ENCODE peak calls at places on chromosome 15, in eight cellular contexts. Q is K562, G is SK-N-SH, S is prostate gland, B is stomach, O is GM23338, M is HCT116, T is transverse colon. L is an unnamed sample.

GRCh38 chr15:54082836-54083492 is 104.7 kb downstream of the UNC13C start:
- DNase-seq in Q (peak), G (peak), S (no peak), B (no peak), O (peak), M (no peak), T (no peak), L (no peak)

GRCh38 chr15:91254766-91255165 is 154.7 kb downstream of the SV2B start:
- DNase-seq in Q (no peak), G (no peak), S (no peak), B (no peak), O (no peak), M (no peak), T (no peak), L (no peak)

GRCh38 chr15:26744894-26745293 is 28.0 kb downstream of the GABRB3 start:
- DNase-seq in Q (no peak), G (no peak), S (no peak), B (no peak), O (peak), M (no peak), T (no peak), L (peak)

GRCh38 chr15:100623301-100623700 is 20.9 kb downstream of the ASB7 start:
- DNase-seq in Q (no peak), G (no peak), S (no peak), B (no peak), O (no peak), M (no peak), T (no peak), L (no peak)

GRCh38 chr15:70910958-70911357 is 18.3 kb downstream of the LRRC49 start:
- DNase-seq in Q (peak), G (no peak), S (no peak), B (no peak), O (no peak), M (no peak), T (no peak), L (no peak)

GRCh38 chr15:99105516-99106341 is 849 bp downstream of the SYNM start:
- DNase-seq in Q (no peak), G (peak), S (no peak), B (peak), O (peak), M (no peak), T (peak), L (no peak)

GRCh38 chr15:75809986-75810750 is 33.1 kb upstream of the UBE2Q2 start:
- DNase-seq in Q (peak), G (peak), S (no peak), B (peak), O (peak), M (peak), T (peak), L (no peak)

GRCh38 chr15:68798695-68799094 is 22.0 kb downstream of the ANP32A start:
- DNase-seq in Q (no peak), G (no peak), S (no peak), B (no peak), O (no peak), M (no peak), T (no peak), L (no peak)

GRCh38 chr15:50315814-50316630 is 39.0 kb downstream of the GABPB1 start:
- DNase-seq in Q (peak), G (peak), S (no peak), B (no peak), O (peak), M (peak), T (no peak), L (no peak)

GRCh38 chr15:85515212-85515611 is 134.8 kb downstream of the AKAP13 start:
- DNase-seq in Q (no peak), G (no peak), S (no peak), B (no peak), O (no peak), M (no peak), T (no peak), L (no peak)

GRCh38 chr15:66481107-66481856 is 16.3 kb downstream of the SNAPC5 start:
- DNase-seq in Q (peak), G (no peak), S (no peak), B (no peak), O (no peak), M (no peak), T (no peak), L (no peak)

GRCh38 chr15:64690008-64690407 is 85.4 kb downstream of the RBPMS2 start:
- DNase-seq in Q (no peak), G (no peak), S (no peak), B (no peak), O (no peak), M (no peak), T (no peak), L (no peak)

GRCh38 chr15:64688770-64689169 is 86.6 kb downstream of the RBPMS2 start:
- DNase-seq in Q (no peak), G (no peak), S (no peak), B (no peak), O (no peak), M (no peak), T (no peak), L (no peak)

GRCh38 chr15:64693134-64693533 is 82.3 kb downstream of the RBPMS2 start:
- DNase-seq in Q (no peak), G (no peak), S (peak), B (peak), O (no peak), M (no peak), T (peak), L (no peak)

GRCh38 chr15:64692166-64692565 is 83.2 kb downstream of the RBPMS2 start:
- DNase-seq in Q (no peak), G (no peak), S (no peak), B (no peak), O (no peak), M (no peak), T (no peak), L (no peak)

GRCh38 chr15:64690578-64691296 is 84.7 kb downstream of the RBPMS2 start:
- DNase-seq in Q (no peak), G (no peak), S (no peak), B (no peak), O (no peak), M (no peak), T (no peak), L (no peak)
- TF ChIP-seq CTCF in Q (peak), G (peak), S (no peak), B (no peak), O (no peak), M (no peak), T (no peak), L (no peak)

GRCh38 chr15:43127752-43128151 is 5.6 kb upstream of the TMEM62 start:
- DNase-seq in Q (no peak), G (no peak), S (peak), B (no peak), O (no peak), M (no peak), T (no peak), L (no peak)

GRCh38 chr15:43134157-43134637 is 811 bp downstream of the TMEM62 start:
- DNase-seq in Q (peak), G (peak), S (no peak), B (no peak), O (peak), M (no peak), T (no peak), L (no peak)

GRCh38 chr15:43132830-43133428 is 457 bp upstream of the TMEM62 start:
- DNase-seq in Q (peak), G (peak), S (no peak), B (peak), O (no peak), M (no peak), T (peak), L (no peak)

GRCh38 chr15:43135351-43135750 is 2.0 kb downstream of the TMEM62 start:
- DNase-seq in Q (no peak), G (no peak), S (no peak), B (no peak), O (peak), M (no peak), T (no peak), L (no peak)

DNA sequence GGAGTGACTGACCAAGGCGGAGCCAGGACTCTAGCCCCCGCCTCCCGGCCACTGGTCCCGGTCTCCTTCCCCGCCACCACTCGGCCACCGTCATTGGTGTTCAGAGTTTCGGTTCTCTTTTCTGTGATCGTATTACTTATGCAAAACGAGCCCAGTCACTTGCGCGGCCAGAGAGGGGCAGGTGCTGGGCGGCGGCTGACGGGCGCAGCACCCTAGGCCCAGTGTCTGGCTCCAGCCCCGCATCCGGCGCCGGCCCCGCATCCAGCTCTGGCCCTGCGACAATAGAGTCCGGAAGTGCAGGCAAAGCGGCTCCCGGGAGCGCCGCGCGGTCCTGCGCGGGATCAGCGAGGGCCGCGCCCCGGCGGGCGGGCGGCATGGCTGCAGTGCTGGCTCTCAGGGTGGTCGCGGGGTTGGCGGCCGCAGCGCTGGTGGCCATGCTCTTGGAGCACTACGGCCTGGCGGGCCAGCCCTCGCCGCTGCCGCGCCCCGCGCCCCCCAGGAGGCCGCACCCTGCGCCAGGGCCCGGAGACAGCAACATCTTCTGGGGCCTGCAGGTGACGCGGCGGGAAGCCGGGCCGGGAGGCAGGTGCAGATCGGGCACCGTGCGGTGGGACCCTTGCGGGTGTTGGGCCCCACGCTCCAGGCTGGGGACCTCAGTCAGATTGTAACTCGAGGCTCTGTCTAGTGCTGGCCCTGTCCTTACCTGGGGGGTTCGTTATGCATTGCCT is at the start of gene TMEM62:
- DNase-seq in Q (peak), G (peak), S (peak), B (peak), O (peak), M (peak), T (peak), L (peak)
- TF ChIP-seq POLR2AphosphoS5 in Q (peak), G (peak), S (peak), B (peak), O (peak), M (peak), T (peak), L (peak)

GRCh38 chr15:58770857-58771620 is at the start of gene MINDY2:
- DNase-seq in Q (peak), G (peak), S (peak), B (peak), O (peak), M (peak), T (peak), L (peak)
- TF ChIP-seq CTCF in Q (peak), G (peak), S (peak), B (no peak), O (peak), M (peak), T (no peak), L (peak)

GRCh38 chr15:82114660-82115059 is 68.8 kb upstream of the MEX3B start:
- DNase-seq in Q (no peak), G (no peak), S (no peak), B (no peak), O (no peak), M (no peak), T (no peak), L (no peak)

GRCh38 chr15:82122754-82123400 is 77.1 kb upstream of the MEX3B start:
- DNase-seq in Q (no peak), G (no peak), S (no peak), B (peak), O (no peak), M (peak), T (no peak), L (no peak)

GRCh38 chr15:82113116-82113715 is 67.4 kb upstream of the MEX3B start:
- DNase-seq in Q (no peak), G (no peak), S (no peak), B (no peak), O (no peak), M (no peak), T (no peak), L (no peak)

GRCh38 chr15:82117296-82117695 is 71.5 kb upstream of the MEX3B start:
- DNase-seq in Q (no peak), G (no peak), S (no peak), B (no peak), O (no peak), M (no peak), T (no peak), L (no peak)

GRCh38 chr15:82118040-82118439 is 72.2 kb upstream of the MEX3B start:
- DNase-seq in Q (no peak), G (no peak), S (no peak), B (no peak), O (no peak), M (no peak), T (no peak), L (no peak)
- TF ChIP-seq POLR2AphosphoS5 in Q (no peak), G (no peak), S (no peak), B (no peak), O (no peak), M (no peak), T (no peak), L (no peak)

DNA sequence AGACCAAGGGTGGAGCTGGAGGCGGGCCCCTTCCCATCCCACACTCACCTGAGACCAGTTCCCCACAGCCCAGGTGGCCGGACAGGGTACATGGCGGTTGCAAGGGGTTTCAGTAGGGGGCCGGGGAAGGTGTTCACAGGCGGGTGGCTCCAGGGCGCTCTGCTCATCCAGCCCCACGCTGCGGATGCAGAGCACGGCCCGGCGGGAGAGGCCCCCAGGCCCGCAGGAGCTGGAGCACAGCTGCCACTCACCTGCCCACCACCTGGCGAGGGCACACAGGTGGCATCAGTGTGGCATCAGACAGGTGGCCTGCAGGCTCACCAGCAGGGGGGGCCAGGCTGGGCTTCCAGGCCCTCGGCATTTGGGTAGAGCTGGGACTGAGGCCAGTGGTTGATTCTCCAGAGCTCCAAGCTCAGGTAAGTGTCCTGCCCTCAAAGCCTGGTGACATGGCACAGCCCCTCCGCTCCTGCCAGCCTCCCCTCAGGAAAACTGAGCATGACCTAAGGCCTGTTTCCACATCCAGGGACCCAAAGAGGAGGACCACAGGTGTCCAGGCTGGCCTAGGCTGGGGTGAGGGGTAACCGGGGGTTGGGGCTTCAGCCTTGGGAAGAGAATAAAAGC is 43.8 kb downstream of the ADAMTS7 start:
- DNase-seq in Q (no peak), G (no peak), S (no peak), B (no peak), O (no peak), M (no peak), T (peak), L (no peak)
- TF ChIP-seq CTCF in Q (no peak), G (no peak), S (no peak), B (no peak), O (peak), M (peak), T (no peak), L (no peak)

DNA sequence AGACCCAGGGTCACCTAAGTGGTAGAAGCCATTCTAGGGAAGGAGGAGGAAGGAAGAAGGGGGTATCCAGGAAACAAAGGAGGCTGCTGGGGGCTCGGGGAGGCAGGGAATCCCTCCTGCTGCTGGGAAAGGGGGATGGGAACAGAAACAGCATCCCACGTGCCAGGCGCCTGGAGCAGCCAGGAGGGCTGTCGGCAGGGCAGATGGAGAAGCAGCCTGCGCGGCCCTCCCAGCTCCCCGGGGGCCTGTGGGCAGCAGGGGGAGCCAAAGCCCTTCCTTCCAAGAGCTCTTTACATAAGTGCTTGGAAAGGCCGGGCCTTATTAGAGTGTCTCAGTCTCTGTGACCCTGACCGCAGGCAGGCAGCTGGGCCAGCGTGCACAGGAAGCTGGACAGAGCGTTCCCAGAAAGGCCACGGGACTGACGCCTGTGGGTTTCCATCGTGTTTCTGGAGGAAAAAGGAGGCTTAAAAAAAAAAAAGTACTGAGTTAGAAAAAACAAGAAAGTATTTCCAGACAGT is 24.8 kb downstream of the LOXL1 start:
- DNase-seq in Q (peak), G (peak), S (peak), B (peak), O (peak), M (no peak), T (peak), L (peak)
- TF ChIP-seq POLR2AphosphoS5 in Q (no peak), G (peak), S (peak), B (peak), O (peak), M (no peak), T (peak), L (peak)

GRCh38 chr15:86915811-86916331 is 836.2 kb downstream of the AGBL1 start:
- DNase-seq in Q (peak), G (peak), S (peak), B (no peak), O (peak), M (no peak), T (no peak), L (peak)
- TF ChIP-seq CTCF in Q (peak), G (peak), S (peak), B (peak), O (peak), M (no peak), T (peak), L (peak)

GRCh38 chr15:31238369-31238768 is 88.3 kb upstream of the KLF13 start:
- DNase-seq in Q (no peak), G (no peak), S (no peak), B (no peak), O (no peak), M (no peak), T (no peak), L (no peak)
- TF ChIP-seq POLR2AphosphoS5 in Q (no peak), G (no peak), S (no peak), B (no peak), O (no peak), M (no peak), T (no peak), L (no peak)

GRCh38 chr15:48394172-48394571 is 62.9 kb downstream of the DUT start:
- DNase-seq in Q (no peak), G (no peak), S (peak), B (peak), O (no peak), M (no peak), T (no peak), L (no peak)
- TF ChIP-seq CTCF in Q (no peak), G (no peak), S (no peak), B (no peak), O (no peak), M (no peak), T (no peak), L (no peak)

GRCh38 chr15:45378149-45378912 is at the start of gene GATM:
- DNase-seq in Q (no peak), G (peak), S (peak), B (peak), O (peak), M (no peak), T (peak), L (peak)
- TF ChIP-seq POLR2AphosphoS5 in Q (no peak), G (no peak), S (peak), B (peak), O (peak), M (no peak), T (peak), L (peak)

L was measured in esophagus muscularis mucosa.